ENCODE peak calls at places on chromosomes 1 and 21, in six cellular contexts. Z is stimulated activated CD4-positive, alpha-beta T cell treated with anti-CD3 and anti-CD28 coated beads, Interleukin-4, amount 100 ng/mL, for 48 hours; I is HEK293T; R is occipital lobe; L is GM23248; M is IMR-90. N is an unnamed sample.

GRCh38 chr1:115454835-115455511 is 116.9 kb upstream of the NGF start:
- DNase-seq in M (peak; percentile 81), R (no peak), I (no peak), L (peak; percentile 81), Z (no peak), N (peak; percentile 40)

GRCh38 chr21:23543334-23543733 is 2063.9 kb downstream of the MRPL39 start:
- DNase-seq in M (no peak), L (no peak), R (no peak), I (no peak), Z (no peak), N (no peak)

GRCh38 chr1:91846007-91846620 is 39.8 kb downstream of the TGFBR3 start:
- DNase-seq in R (no peak), L (peak; percentile 22), I (peak; percentile 70), Z (no peak), M (peak; percentile 46), N (peak; percentile 80)

GRCh38 chr1:2566106-2567045 is 10.2 kb downstream of the TNFRSF14 start:
- DNase-seq in Z (no peak), M (no peak), I (no peak), R (no peak), L (no peak), N (no peak)

GRCh38 chr1:243748227-243748626 is 101.8 kb downstream of the AKT3 start:
- DNase-seq in M (no peak), Z (no peak), I (no peak), L (no peak), R (no peak), N (peak; percentile 7)

GRCh38 chr1:234600418-234601216 is 9.4 kb downstream of the IRF2BP2 start:
- DNase-seq in L (peak; percentile 55), M (no peak), Z (no peak), R (no peak), I (no peak), N (peak; percentile 51)

GRCh38 chr1:1083181-1084027 is 9.3 kb upstream of the RNF223 start:
- DNase-seq in I (no peak), M (no peak), Z (no peak), L (no peak), R (no peak), N (no peak)

GRCh38 chr1:9906466-9906865 is 3.6 kb downstream of the CTNNBIP1 start:
- DNase-seq in I (no peak), M (no peak), Z (no peak), L (no peak), R (no peak), N (no peak)

GRCh38 chr1:21131200-21131599 is 45.5 kb downstream of the EIF4G3 start:
- DNase-seq in Z (no peak), L (no peak), I (no peak), M (no peak), R (no peak), N (no peak)

GRCh38 chr1:53469373-53469772 is 10.2 kb downstream of the DMRTB1 start:
- DNase-seq in M (no peak), I (no peak), L (no peak), R (no peak), Z (no peak), N (no peak)